ENCODE peak calls at places on chromosomes 12 and 14, in seven cellular contexts. R is fibroblast of lung, C is suprapubic skin, M is adrenal gland, U is stomach, B is GM23338, J is testis. D is an unnamed sample.

GRCh38 chr12:100555722-100556121 is 17.8 kb upstream of the GAS2L3 start:
- DNase-seq in R (peak), C (no peak), M (no peak), U (no peak), B (no peak), J (no peak), D (no peak)

GRCh38 chr12:28409892-28410291 is 219.6 kb downstream of the CCDC91 start:
- DNase-seq in R (peak), C (no peak), M (no peak), U (no peak), B (no peak), J (no peak), D (no peak)

GRCh38 chr14:50875359-50876090 is 3.7 kb downstream of the ABHD12B start:
- DNase-seq in R (no peak), C (no peak), M (no peak), U (no peak), B (no peak), J (no peak), D (no peak)

GRCh38 chr14:32542507-32542906 is 213.4 kb downstream of the AKAP6 start:
- DNase-seq in R (no peak), C (no peak), M (peak), U (no peak), B (peak), J (peak), D (no peak)

GRCh38 chr12:84172823-84173424 is 739.7 kb downstream of the SLC6A15 start:
- DNase-seq in R (no peak), C (no peak), M (no peak), U (no peak), B (no peak), J (no peak), D (no peak)

GRCh38 chr12:111753144-111753881 is 13.4 kb upstream of the ALDH2 start:
- DNase-seq in R (peak), C (no peak), M (peak), U (peak), B (peak), J (peak), D (no peak)

GRCh38 chr12:4275869-4276253 is 2.3 kb downstream of the CCND2 start:
- DNase-seq in R (no peak), C (no peak), M (peak), U (no peak), B (peak), J (no peak), D (no peak)

GRCh38 chr12:39846971-39847661 is 227.5 kb upstream of the ABCD2 start:
- DNase-seq in R (peak), C (no peak), M (no peak), U (no peak), B (peak), J (no peak), D (no peak)

GRCh38 chr12:116143883-116144266 is 133.6 kb downstream of the MED13L start:
- DNase-seq in R (peak), C (no peak), M (no peak), U (no peak), B (peak), J (no peak), D (no peak)

GRCh38 chr14:103137721-103138482 is 14.6 kb downstream of the TNFAIP2 start:
- DNase-seq in R (no peak), C (no peak), M (no peak), U (no peak), B (no peak), J (no peak), D (no peak)

GRCh38 chr14:55446833-55447232 is 6.4 kb upstream of the TBPL2 start:
- DNase-seq in R (peak), C (no peak), M (peak), U (no peak), B (no peak), J (peak), D (no peak)

GRCh38 chr12:52552055-52552454 is 890 bp downstream of the KRT71 start:
- DNase-seq in R (no peak), C (no peak), M (no peak), U (no peak), B (no peak), J (peak), D (no peak)

GRCh38 chr14:61326847-61327246 is 5.5 kb downstream of the PRKCH start:
- DNase-seq in R (peak), C (no peak), M (peak), U (peak), B (peak), J (peak), D (no peak)

GRCh38 chr12:76029982-76030377 is 1.6 kb downstream of the PHLDA1 start:
- DNase-seq in R (peak), C (no peak), M (peak), U (no peak), B (peak), J (peak), D (no peak)

GRCh38 chr14:94864421-94865195 is 94.7 kb upstream of the GSC start:
- DNase-seq in R (no peak), C (no peak), M (no peak), U (no peak), B (peak), J (peak), D (no peak)

GRCh38 chr12:62603811-62604098 is 137.1 kb downstream of the MON2 start:
- DNase-seq in R (no peak), C (no peak), M (no peak), U (no peak), B (no peak), J (no peak), D (no peak)

GRCh38 chr12:105676694-105677093 is 346.2 kb downstream of the C12orf75 start:
- DNase-seq in R (no peak), C (no peak), M (peak), U (peak), B (no peak), J (no peak), D (no peak)

GRCh38 chr14:61434315-61434714 is 112.9 kb downstream of the PRKCH start:
- DNase-seq in R (no peak), C (no peak), M (no peak), U (no peak), B (no peak), J (no peak), D (no peak)

GRCh38 chr12:75478395-75478794 is 2.2 kb upstream of the GLIPR1 start:
- DNase-seq in R (peak), C (no peak), M (no peak), U (no peak), B (no peak), J (no peak), D (no peak)

GRCh38 chr12:65561798-65562382 is 262.4 kb upstream of the HMGA2 start:
- DNase-seq in R (peak), C (no peak), M (no peak), U (no peak), B (no peak), J (no peak), D (no peak)

GRCh38 chr14:29536886-29537511 is 390.6 kb downstream of the PRKD1 start:
- DNase-seq in R (peak), C (no peak), M (no peak), U (no peak), B (no peak), J (no peak), D (no peak)

GRCh38 chr14:89276424-89276975 is 140.5 kb downstream of the FOXN3 start:
- DNase-seq in R (peak), C (no peak), M (no peak), U (no peak), B (no peak), J (no peak), D (no peak)

GRCh38 chr12:10618338-10618987 is 5.1 kb upstream of the MAGOHB start:
- DNase-seq in R (peak), C (no peak), M (no peak), U (no peak), B (no peak), J (no peak), D (no peak)

GRCh38 chr14:90844321-90844720 is 28.1 kb upstream of the TTC7B start:
- DNase-seq in R (no peak), C (no peak), M (no peak), U (no peak), B (no peak), J (no peak), D (no peak)

GRCh38 chr12:96448287-96448686 is 41.1 kb upstream of the CFAP54 start:
- DNase-seq in R (peak), C (no peak), M (no peak), U (no peak), B (no peak), J (no peak), D (no peak)

GRCh38 chr12:84955298-84955697 is 42.7 kb upstream of the SLC6A15 start:
- DNase-seq in R (peak), C (no peak), M (no peak), U (no peak), B (no peak), J (no peak), D (no peak)

GRCh38 chr12:128702344-128702743 is 121.4 kb downstream of the SLC15A4 start:
- DNase-seq in R (no peak), C (no peak), M (no peak), U (no peak), B (no peak), J (no peak), D (no peak)

GRCh38 chr12:79236920-79237319 is 372.3 kb downstream of the SYT1 start:
- DNase-seq in R (no peak), C (no peak), M (no peak), U (no peak), B (no peak), J (peak), D (no peak)

GRCh38 chr12:130704606-130705005 is 11.5 kb downstream of the RIMBP2 start:
- DNase-seq in R (no peak), C (peak), M (no peak), U (no peak), B (no peak), J (peak), D (no peak)
- H3K4me3 ChIP-seq in R (no peak), C (no peak), M (no peak), U (no peak), B (no peak), J (no peak), D (no peak)

DNA sequence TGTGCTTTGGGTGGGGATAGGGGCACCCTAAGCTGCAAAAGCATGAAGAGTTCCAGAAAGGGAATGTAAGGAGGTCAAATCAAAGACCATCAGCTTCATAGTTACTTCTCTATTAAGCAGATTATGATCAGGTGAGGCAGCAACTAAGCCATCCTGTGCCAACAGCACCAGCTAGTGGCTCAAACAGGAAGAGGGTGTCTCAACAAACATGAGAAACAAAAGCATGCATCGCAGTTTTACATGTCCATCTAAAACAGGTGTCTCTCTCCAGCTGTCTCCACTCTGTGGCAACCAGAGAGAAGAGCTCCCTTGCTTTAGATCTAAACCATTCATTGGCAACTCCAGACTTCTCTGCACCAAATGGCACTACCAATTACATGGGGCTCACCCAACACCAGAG is 52.9 kb downstream of the ACTN1 start:
- DNase-seq in R (no peak), C (no peak), M (no peak), U (no peak), B (peak), J (no peak), D (no peak)
- TF ChIP-seq CTCF in R (peak), C (no peak), M (peak), U (no peak), B (peak), J (no peak), D (peak)

GRCh38 chr12:107645630-107646333 is 39.8 kb upstream of the PWP1 start:
- DNase-seq in R (no peak), C (no peak), M (no peak), U (no peak), B (peak), J (peak), D (no peak)
- H3K27ac ChIP-seq in R (no peak), C (no peak), M (no peak), U (no peak), B (peak), J (peak), D (no peak)

DNA sequence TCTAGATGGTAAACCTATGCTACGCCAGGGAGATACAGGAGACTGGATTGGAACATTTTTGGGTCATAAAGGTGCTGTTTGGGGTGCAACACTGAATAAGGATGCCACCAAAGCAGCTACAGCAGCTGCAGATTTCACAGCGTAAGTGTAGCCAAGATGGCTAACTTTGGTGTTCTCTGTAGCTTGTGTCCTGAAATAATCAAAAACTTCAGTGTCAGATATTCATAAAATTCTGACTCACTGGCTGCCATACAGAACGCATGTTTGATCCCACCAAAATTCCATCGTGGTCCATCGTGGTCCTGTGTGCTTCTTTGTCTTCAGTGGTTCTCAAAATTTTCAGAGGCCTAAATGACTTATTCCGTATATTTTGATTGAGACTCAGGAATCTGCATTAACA is 1.3 kb downstream of the STRAP start:
- DNase-seq in R (no peak), C (no peak), M (no peak), U (no peak), B (no peak), J (no peak), D (no peak)
- H3K4me3 ChIP-seq in R (peak), C (peak), M (peak), U (peak), B (peak), J (peak), D (peak)

GRCh38 chr14:106518054-106518943 is 991.9 kb downstream of the TMEM121 start:
- DNase-seq in R (no peak), C (no peak), M (peak), U (peak), B (peak), J (peak), D (no peak)
- TF ChIP-seq CTCF in R (no peak), C (no peak), M (no peak), U (no peak), B (no peak), J (no peak), D (no peak)

DNA sequence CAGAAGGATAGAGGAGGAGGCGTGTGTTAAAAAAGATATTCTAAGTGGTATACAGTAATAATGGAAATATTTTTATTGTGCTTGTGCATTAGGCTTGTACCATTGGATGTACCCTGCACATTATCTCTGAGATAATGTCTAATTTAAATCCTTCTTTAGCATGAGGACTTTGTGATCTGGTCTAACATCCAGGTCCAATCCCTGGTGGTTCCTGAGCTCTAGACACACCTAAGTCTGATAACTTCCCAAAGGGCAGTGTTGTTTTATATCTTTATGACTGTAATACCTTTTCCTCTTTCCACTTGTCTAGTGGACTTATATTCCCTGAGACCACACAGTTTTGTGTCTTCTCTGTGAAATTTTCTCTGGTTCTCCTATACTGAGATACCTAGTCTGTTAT is 20.7 kb downstream of the PRPF39 start:
- DNase-seq in R (no peak), C (no peak), M (no peak), U (no peak), B (no peak), J (no peak), D (no peak)
- H3K27ac ChIP-seq in R (no peak), C (no peak), M (no peak), U (no peak), B (no peak), J (no peak), D (no peak)

GRCh38 chr14:66508547-66508845 is 549 bp downstream of the GPHN start:
- DNase-seq in R (no peak), C (no peak), M (no peak), U (no peak), B (no peak), J (no peak), D (no peak)

GRCh38 chr14:66511849-66512248 is 3.9 kb downstream of the GPHN start:
- DNase-seq in R (no peak), C (no peak), M (no peak), U (no peak), B (no peak), J (no peak), D (no peak)

GRCh38 chr14:66507722-66508546 is at the start of gene GPHN:
- DNase-seq in R (peak), C (peak), M (peak), U (peak), B (peak), J (peak), D (peak)

GRCh38 chr14:66508846-66509621 is 1.1 kb downstream of the GPHN start:
- DNase-seq in R (peak), C (peak), M (peak), U (no peak), B (peak), J (peak), D (no peak)

DNA sequence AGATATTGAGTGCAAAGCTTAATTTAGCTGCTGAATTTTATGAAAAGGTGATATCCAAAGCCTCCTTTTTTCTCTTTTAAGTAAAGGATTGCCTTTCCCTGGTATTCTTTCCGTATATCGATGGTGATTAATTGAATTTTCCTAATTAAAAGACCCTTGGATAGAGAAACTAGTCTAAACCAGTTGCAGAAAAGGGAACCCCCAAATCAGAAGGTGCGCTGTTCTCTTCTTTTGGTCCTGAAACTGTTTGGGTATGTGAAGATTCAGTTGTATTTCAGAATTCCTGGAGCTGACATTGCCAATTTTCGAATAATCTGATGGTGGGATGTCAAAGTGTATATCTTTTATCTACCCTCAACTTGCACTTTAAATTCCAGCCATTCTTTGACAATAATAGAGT is 1.9 kb downstream of the GPHN start:
- DNase-seq in R (peak), C (no peak), M (no peak), U (no peak), B (peak), J (no peak), D (no peak)
- H3K4me3 ChIP-seq in R (peak), C (peak), M (no peak), U (peak), B (peak), J (peak), D (peak)